ENCODE peak calls at places on chromosomes 4 and X, in six cellular contexts. C, J, G, E, T and A are unnamed samples.

GRCh38 chr4:165207016-165207430 is 338 bp upstream of the KLHL2 start:
- DNase-seq in C (no peak), J (no peak), G (peak; percentile 50), E (peak; percentile 40), T (no peak), A (peak; percentile 25)

GRCh38 chrX:13110427-13111324 is 66.3 kb upstream of the FAM9C start:
- DNase-seq in C (no peak), J (no peak), G (no peak), E (peak; percentile 82), T (no peak), A (no peak)

GRCh38 chr4:40594261-40595178 is 35.1 kb downstream of the RBM47 start:
- DNase-seq in C (no peak), J (no peak), G (no peak), E (no peak), T (no peak), A (no peak)

GRCh38 chr4:47060561-47060960 is 29.2 kb downstream of the GABRB1 start:
- DNase-seq in C (no peak), J (no peak), G (no peak), E (no peak), T (no peak), A (no peak)

GRCh38 chrX:10952619-10953018 is 158.5 kb upstream of the HCCS start:
- DNase-seq in C (no peak), J (no peak), G (no peak), E (peak; percentile 1), T (no peak), A (no peak)

GRCh38 chrX:18146954-18147353 is 73.7 kb downstream of the BEND2 start:
- DNase-seq in C (peak; percentile 30), J (no peak), G (no peak), E (peak; percentile 21), T (no peak), A (peak; percentile 9)

GRCh38 chrX:103063918-103064434 is at the start of gene BEX1:
- DNase-seq in C (no peak), J (no peak), G (peak; percentile 80), E (no peak), T (peak; percentile 46), A (no peak)

GRCh38 chr4:78762529-78762928 is 13.6 kb upstream of the BMP2K start:
- DNase-seq in C (no peak), J (no peak), G (no peak), E (no peak), T (no peak), A (no peak)

GRCh38 chr4:75895744-75896314 is 6.4 kb downstream of the PPEF2 start:
- DNase-seq in C (peak; percentile 58), J (no peak), G (peak; percentile 26), E (peak; percentile 37), T (no peak), A (peak; percentile 46)

GRCh38 chrX:55026143-55026542 is 4.6 kb downstream of the ALAS2 start:
- DNase-seq in C (no peak), J (no peak), G (no peak), E (no peak), T (no peak), A (no peak)